ENCODE peak calls at places on chromosomes 16 and 17, in eight cellular contexts. N is lung; E is cardiac muscle cell; C is RWPE2; D is Panc1; M is CD8-positive, alpha-beta memory T cell; U is neural progenitor cell; Q is heart right ventricle. T is an unnamed sample. For H3K36me3 and H3K4me1, the result is how much of the 10 kb centered on the place peaks cover.

GRCh38 chr16:80509872-80510271 is 30.9 kb upstream of the DYNLRB2 start:
- DNase-seq in M (no peak), Q (no peak), D (no peak), U (no peak), C (no peak), E (no peak), N (no peak), T (no peak)

GRCh38 chr16:20307240-20307671 is 20.1 kb downstream of the GP2 start:
- DNase-seq in M (no peak), E (no peak), N (no peak), D (no peak), U (no peak), C (no peak), Q (no peak), T (no peak)

GRCh38 chr17:27630607-27631408 is at the start of gene LGALS9:
- DNase-seq in M (peak), D (no peak), C (no peak), Q (peak), E (peak), U (no peak), N (peak), T (no peak)

GRCh38 chr17:44829558-44830358 is at the start of gene GJC1:
- DNase-seq in D (no peak), U (peak), Q (peak), M (peak), C (no peak), N (no peak), E (peak), T (no peak)

GRCh38 chr17:4903051-4903818 is at the start of gene CHRNE:
- DNase-seq in M (peak), N (peak), E (peak), C (peak), Q (no peak), U (peak), D (peak), T (no peak)

GRCh38 chr17:67506966-67507365 is 129.9 kb downstream of the PITPNC1 start:
- DNase-seq in U (no peak), M (no peak), D (no peak), E (no peak), Q (no peak), C (no peak), N (no peak), T (no peak)

GRCh38 chr17:48484256-48484655 is 46.6 kb downstream of the HOXB1 start:
- DNase-seq in D (no peak), N (no peak), U (no peak), E (no peak), Q (no peak), M (no peak), C (no peak), T (no peak)

GRCh38 chr17:77707546-77707945 is 251.0 kb upstream of the TNRC6C start:
- DNase-seq in M (no peak), D (no peak), N (no peak), Q (no peak), U (no peak), E (no peak), C (no peak), T (no peak)

GRCh38 chr16:27402964-27403600 is 1.1 kb downstream of the IL21R start:
- DNase-seq in D (no peak), U (no peak), C (no peak), E (no peak), Q (no peak), M (peak), N (no peak), T (no peak)

GRCh38 chr17:17877548-17878358 is 41.0 kb upstream of the SREBF1 start:
- DNase-seq in D (no peak), M (no peak), Q (peak), E (peak), N (peak), C (no peak), U (peak), T (no peak)

GRCh38 chr17:77491921-77492445 is 351.2 kb downstream of the SEC14L1 start:
- DNase-seq in Q (no peak), N (no peak), M (no peak), E (no peak), U (no peak), D (no peak), C (peak), T (no peak)

GRCh38 chr16:31274831-31275816 is 15.3 kb downstream of the ITGAM start:
- DNase-seq in N (no peak), Q (no peak), C (no peak), M (no peak), E (no peak), D (no peak), U (no peak), T (no peak)

GRCh38 chr17:74654742-74655141 is 31.2 kb upstream of the CD300E start:
- DNase-seq in E (no peak), U (no peak), M (no peak), N (no peak), D (no peak), C (no peak), Q (no peak), T (no peak)

GRCh38 chr17:17073006-17073626 is 30.9 kb downstream of the MPRIP start:
- DNase-seq in Q (no peak), D (no peak), N (no peak), E (no peak), M (no peak), U (no peak), C (peak), T (no peak)

GRCh38 chr16:87706278-87707000 is 59.3 kb downstream of the KLHDC4 start:
- DNase-seq in N (no peak), U (peak), D (no peak), M (no peak), C (no peak), Q (no peak), E (no peak), T (no peak)

GRCh38 chr17:62319846-62320245 is 60.5 kb upstream of the EFCAB3 start:
- DNase-seq in E (no peak), M (no peak), N (no peak), C (no peak), Q (no peak), U (no peak), D (no peak), T (no peak)

GRCh38 chr16:71878911-71879310 is 5.1 kb downstream of the ZNF821 start:
- DNase-seq in N (no peak), C (no peak), E (no peak), U (no peak), D (no peak), Q (no peak), M (no peak), T (no peak)

GRCh38 chr16:9256196-9256595 is 164.8 kb downstream of the HAPSTR1 start:
- DNase-seq in C (no peak), Q (peak), E (no peak), D (no peak), M (no peak), N (no peak), U (peak), T (peak)

GRCh38 chr16:58563235-58563634 is 47.9 kb downstream of the SETD6 start:
- DNase-seq in C (no peak), N (no peak), M (no peak), E (peak), U (no peak), Q (no peak), D (peak), T (no peak)

GRCh38 chr17:18076941-18077340 is 10.8 kb upstream of the DRG2 start:
- DNase-seq in M (no peak), D (no peak), E (peak), N (no peak), Q (no peak), U (no peak), C (no peak), T (no peak)

GRCh38 chr17:61423967-61424649 is 24.5 kb downstream of the TBX2 start:
- DNase-seq in D (no peak), U (no peak), Q (no peak), N (no peak), C (no peak), E (no peak), M (no peak), T (no peak)

GRCh38 chr16:85903576-85903975 is 4.6 kb downstream of the IRF8 start:
- DNase-seq in E (no peak), N (no peak), Q (no peak), D (no peak), C (no peak), U (no peak), M (peak), T (no peak)

GRCh38 chr17:31394544-31394943 is 3.1 kb downstream of the RAB11FIP4 start:
- DNase-seq in E (peak), U (peak), Q (peak), N (peak), D (no peak), M (peak), C (no peak), T (no peak)

GRCh38 chr17:32807577-32807976 is 69.3 kb downstream of the MYO1D start:
- DNase-seq in Q (no peak), U (no peak), D (no peak), C (no peak), E (no peak), N (no peak), M (no peak), T (no peak)

GRCh38 chr17:9971991-9972390 is 66.9 kb upstream of the RCVRN start:
- DNase-seq in E (peak), C (peak), U (no peak), Q (peak), N (no peak), D (no peak), M (no peak), T (no peak)

GRCh38 chr17:83153681-83154310 is 74.4 kb downstream of the METRNL start:
- DNase-seq in E (no peak), U (no peak), C (no peak), D (no peak), M (no peak), N (peak), Q (no peak), T (no peak)

GRCh38 chr16:30533146-30533522 is 1.5 kb downstream of the ZNF747 start:
- DNase-seq in M (no peak), U (no peak), D (no peak), N (no peak), Q (no peak), E (no peak), C (no peak), T (no peak)

GRCh38 chr16:65116818-65117430 is 4.9 kb downstream of the CDH11 start:
- DNase-seq in E (peak), U (peak), C (no peak), Q (no peak), N (no peak), M (no peak), D (no peak), T (no peak)

GRCh38 chr17:78338860-78339259 is 21.0 kb downstream of the SOCS3 start:
- DNase-seq in C (no peak), U (no peak), D (no peak), M (no peak), Q (no peak), N (no peak), E (no peak), T (no peak)

GRCh38 chr17:82178499-82179290 is 33.9 kb downstream of the CCDC57 start:
- DNase-seq in E (no peak), C (no peak), D (no peak), M (no peak), N (no peak), U (no peak), Q (no peak), T (no peak)

GRCh38 chr17:41689497-41690299 is 1.0 kb downstream of the EIF1 start:
- DNase-seq in U (peak), C (no peak), M (peak), Q (no peak), E (peak), N (peak), D (no peak), T (no peak)

GRCh38 chr17:27475070-27475673 is 18.9 kb downstream of the KSR1 start:
- DNase-seq in Q (no peak), D (no peak), C (no peak), N (no peak), E (no peak), M (no peak), U (no peak), T (no peak)

GRCh38 chr16:351804-352520 is 561 bp downstream of the AXIN1 start:
- DNase-seq in N (no peak), C (no peak), M (peak), D (no peak), U (peak), E (no peak), Q (peak), T (no peak)

GRCh38 chr17:2071421-2072281 is 16.7 kb downstream of the HIC1 start:
- DNase-seq in E (peak), U (no peak), D (no peak), Q (peak), M (no peak), C (no peak), N (no peak), T (no peak)

GRCh38 chr16:26856791-26857190 is 209.9 kb upstream of the C16orf82 start:
- DNase-seq in Q (no peak), M (no peak), N (no peak), U (no peak), D (no peak), C (no peak), E (no peak), T (no peak)

GRCh38 chr16:23148513-23149266 is 562 bp downstream of the USP31 start:
- DNase-seq in Q (peak), U (peak), N (peak), C (peak), M (peak), E (peak), D (no peak), T (no peak)

GRCh38 chr16:57962756-57963155 is 8.2 kb downstream of the CNGB1 start:
- DNase-seq in U (no peak), M (no peak), N (no peak), Q (no peak), E (no peak), C (no peak), D (no peak), T (no peak)

GRCh38 chr17:82830249-82830661 is 9.6 kb downstream of the ZNF750 start:
- DNase-seq in N (no peak), M (no peak), E (peak), U (no peak), C (no peak), D (no peak), Q (peak), T (no peak)

DNA sequence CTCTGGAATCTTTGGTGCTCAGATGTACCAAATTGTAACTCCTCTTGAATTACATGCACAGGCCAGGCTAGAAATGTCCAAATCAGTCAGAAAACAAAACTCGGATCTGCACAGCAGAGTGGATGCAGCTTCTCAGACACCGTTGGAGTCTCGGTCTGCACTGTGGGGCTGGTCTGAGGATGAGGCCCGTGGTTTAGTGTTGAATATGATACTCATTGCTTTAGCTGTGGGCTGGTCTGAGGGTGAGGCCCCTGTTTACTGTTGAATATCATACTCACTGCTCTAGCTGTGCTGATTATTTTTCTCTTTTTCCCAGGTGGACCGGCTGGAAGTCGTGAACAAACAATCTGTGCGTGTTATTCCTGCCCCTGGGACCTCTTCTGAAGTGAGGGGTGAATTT is 35.0 kb downstream of the DBNDD1 start:
- DNase-seq in N (no peak), M (no peak), D (no peak), C (no peak), E (no peak), Q (no peak), U (no peak), T (no peak)
- H3K36me3 ChIP-seq in N (under half), M (half or more), D (under half), C (half or more), E (under half), Q (under half), U (under half), T (under half)

GRCh38 chr16:67482260-67482924 is 955 bp downstream of the AGRP start:
- DNase-seq in N (no peak), D (no peak), C (no peak), Q (no peak), E (no peak), U (no peak), M (no peak), T (no peak)
- H3K4me3 ChIP-seq in N (no peak), D (peak), C (no peak), Q (peak), E (no peak), U (no peak), M (peak), T (no peak)

GRCh38 chr16:81823734-81824133 is 44.6 kb downstream of the PLCG2 start:
- DNase-seq in U (no peak), D (no peak), C (no peak), N (no peak), E (no peak), M (no peak), Q (no peak), T (no peak)
- H3K4me1 ChIP-seq in U (under half), D (under half), C (under half), N (under half), E (under half), M (under half), Q (under half), T (under half)

GRCh38 chr17:63419398-63419797 is 26.7 kb downstream of the CYB561 start:
- DNase-seq in M (no peak), D (no peak), N (no peak), U (no peak), E (no peak), C (no peak), Q (no peak), T (no peak)
- H3K36me3 ChIP-seq in M (under half), D (under half), N (under half), U (under half), E (half or more), C (half or more), Q (under half), T (under half)

GRCh38 chr16:68743664-68744063 is 6.6 kb downstream of the CDH1 start:
- DNase-seq in M (no peak), Q (no peak), E (no peak), N (no peak), D (no peak), U (no peak), C (no peak), T (no peak)

GRCh38 chr16:68749424-68749823 is 12.3 kb downstream of the CDH1 start:
- DNase-seq in U (no peak), N (no peak), E (no peak), C (no peak), Q (no peak), D (no peak), M (no peak), T (no peak)

GRCh38 chr16:68746951-68747350 is 9.9 kb downstream of the CDH1 start:
- DNase-seq in E (no peak), M (no peak), U (no peak), C (no peak), N (no peak), Q (no peak), D (no peak), T (no peak)

GRCh38 chr16:68740628-68741346 is 3.7 kb downstream of the CDH1 start:
- DNase-seq in C (no peak), N (no peak), E (no peak), U (no peak), Q (no peak), D (no peak), M (no peak), T (no peak)

GRCh38 chr16:68744744-68745280 is 7.7 kb downstream of the CDH1 start:
- DNase-seq in C (peak), M (no peak), D (no peak), E (no peak), N (peak), Q (no peak), U (no peak), T (peak)
- H3K4me3 ChIP-seq in C (no peak), M (no peak), D (no peak), E (no peak), N (no peak), Q (no peak), U (no peak), T (no peak)

GRCh38 chr16:13911871-13912270 is 8.1 kb upstream of the ERCC4 start:
- DNase-seq in E (no peak), M (no peak), Q (no peak), C (no peak), N (no peak), U (no peak), D (no peak), T (no peak)
- H3K4me1 ChIP-seq in E (under half), M (under half), Q (under half), C (under half), N (under half), U (under half), D (under half), T (under half)

GRCh38 chr16:16020291-16020690 is 70.9 kb downstream of the ABCC1 start:
- DNase-seq in Q (no peak), E (no peak), C (no peak), M (no peak), N (no peak), U (no peak), D (no peak), T (no peak)
- H3K36me3 ChIP-seq in Q (under half), E (under half), C (half or more), M (under half), N (under half), U (under half), D (under half), T (under half)

T was measured in iPS DF 6.9.